ENCODE peak calls at places on chromosomes 5 and 9, in eight cellular contexts. One of them, this sample, is unnamed.

GRCh38 chr5:39014544-39014943 is 59.7 kb downstream of the RICTOR start:
- DNase-seq in neural crest cell: no peak
- DNase-seq in cardiac muscle cell: no peak
- DNase-seq in NCI-H1105 treated with DMSO at 0.1 percent for 48 hours: no peak
- DNase-seq in GM23248: peak
- DNase-seq in AG10803: peak
- DNase-seq in nephron progenitor cell: no peak
- DNase-seq in M059J: peak
- DNase-seq in this sample: no peak

GRCh38 chr5:73446631-73447233 is 1.8 kb downstream of the FOXD1 start:
- DNase-seq in neural crest cell: no peak
- DNase-seq in cardiac muscle cell: no peak
- DNase-seq in NCI-H1105 treated with DMSO at 0.1 percent for 48 hours: peak
- DNase-seq in GM23248: peak
- DNase-seq in AG10803: no peak
- DNase-seq in nephron progenitor cell: peak
- DNase-seq in M059J: peak
- DNase-seq in this sample: no peak

GRCh38 chr5:110639307-110639902 is 87.1 kb downstream of the TMEM232 start:
- DNase-seq in neural crest cell: no peak
- DNase-seq in cardiac muscle cell: no peak
- DNase-seq in NCI-H1105 treated with DMSO at 0.1 percent for 48 hours: no peak
- DNase-seq in GM23248: peak
- DNase-seq in AG10803: peak
- DNase-seq in nephron progenitor cell: no peak
- DNase-seq in M059J: no peak
- DNase-seq in this sample: no peak

GRCh38 chr5:139655727-139656271 is 7.7 kb downstream of the CXXC5 start:
- DNase-seq in neural crest cell: no peak
- DNase-seq in cardiac muscle cell: peak
- DNase-seq in NCI-H1105 treated with DMSO at 0.1 percent for 48 hours: no peak
- DNase-seq in GM23248: peak
- DNase-seq in AG10803: peak
- DNase-seq in nephron progenitor cell: peak
- DNase-seq in M059J: peak
- DNase-seq in this sample: no peak

GRCh38 chr5:67510204-67510603 is 313.6 kb upstream of the CD180 start:
- DNase-seq in neural crest cell: no peak
- DNase-seq in cardiac muscle cell: no peak
- DNase-seq in NCI-H1105 treated with DMSO at 0.1 percent for 48 hours: no peak
- DNase-seq in GM23248: no peak
- DNase-seq in AG10803: no peak
- DNase-seq in nephron progenitor cell: no peak
- DNase-seq in M059J: no peak
- DNase-seq in this sample: no peak

GRCh38 chr9:137357166-137357565 is 55.1 kb upstream of the NRARP start:
- DNase-seq in neural crest cell: no peak
- DNase-seq in cardiac muscle cell: no peak
- DNase-seq in NCI-H1105 treated with DMSO at 0.1 percent for 48 hours: no peak
- DNase-seq in GM23248: no peak
- DNase-seq in AG10803: no peak
- DNase-seq in nephron progenitor cell: no peak
- DNase-seq in M059J: no peak
- DNase-seq in this sample: no peak

GRCh38 chr5:1409386-1410110 is 35.7 kb downstream of the SLC6A3 start:
- DNase-seq in neural crest cell: peak
- DNase-seq in cardiac muscle cell: peak
- DNase-seq in NCI-H1105 treated with DMSO at 0.1 percent for 48 hours: no peak
- DNase-seq in GM23248: peak
- DNase-seq in AG10803: peak
- DNase-seq in nephron progenitor cell: peak
- DNase-seq in M059J: peak
- DNase-seq in this sample: no peak

GRCh38 chr9:116262421-116262820 is 108.8 kb downstream of the PAPPA start:
- DNase-seq in neural crest cell: no peak
- DNase-seq in cardiac muscle cell: no peak
- DNase-seq in NCI-H1105 treated with DMSO at 0.1 percent for 48 hours: no peak
- DNase-seq in GM23248: no peak
- DNase-seq in AG10803: no peak
- DNase-seq in nephron progenitor cell: peak
- DNase-seq in M059J: no peak
- DNase-seq in this sample: no peak

GRCh38 chr9:89386797-89387196 is 68.5 kb downstream of the SECISBP2 start:
- DNase-seq in neural crest cell: no peak
- DNase-seq in cardiac muscle cell: no peak
- DNase-seq in NCI-H1105 treated with DMSO at 0.1 percent for 48 hours: peak
- DNase-seq in GM23248: no peak
- DNase-seq in AG10803: no peak
- DNase-seq in nephron progenitor cell: no peak
- DNase-seq in M059J: no peak
- DNase-seq in this sample: no peak

GRCh38 chr5:91219803-91220371 is 163.2 kb downstream of the ARRDC3 start:
- DNase-seq in neural crest cell: no peak
- DNase-seq in cardiac muscle cell: no peak
- DNase-seq in NCI-H1105 treated with DMSO at 0.1 percent for 48 hours: no peak
- DNase-seq in GM23248: no peak
- DNase-seq in AG10803: peak
- DNase-seq in nephron progenitor cell: no peak
- DNase-seq in M059J: peak
- DNase-seq in this sample: no peak

GRCh38 chr5:97600486-97600885 is 417.4 kb upstream of the RIOK2 start:
- DNase-seq in neural crest cell: no peak
- DNase-seq in cardiac muscle cell: no peak
- DNase-seq in NCI-H1105 treated with DMSO at 0.1 percent for 48 hours: no peak
- DNase-seq in GM23248: peak
- DNase-seq in AG10803: peak
- DNase-seq in nephron progenitor cell: no peak
- DNase-seq in M059J: peak
- DNase-seq in this sample: no peak

GRCh38 chr9:38048319-38048969 is 20.6 kb downstream of the SHB start:
- DNase-seq in neural crest cell: no peak
- DNase-seq in cardiac muscle cell: no peak
- DNase-seq in NCI-H1105 treated with DMSO at 0.1 percent for 48 hours: no peak
- DNase-seq in GM23248: peak
- DNase-seq in AG10803: peak
- DNase-seq in nephron progenitor cell: no peak
- DNase-seq in M059J: peak
- DNase-seq in this sample: no peak

GRCh38 chr9:133897675-133898074 is 94.4 kb downstream of the VAV2 start:
- DNase-seq in neural crest cell: no peak
- DNase-seq in cardiac muscle cell: no peak
- DNase-seq in NCI-H1105 treated with DMSO at 0.1 percent for 48 hours: no peak
- DNase-seq in GM23248: peak
- DNase-seq in AG10803: peak
- DNase-seq in nephron progenitor cell: no peak
- DNase-seq in M059J: no peak
- DNase-seq in this sample: no peak

GRCh38 chr5:171845857-171846785 is 60.5 kb downstream of the SMIM23 start:
- DNase-seq in neural crest cell: no peak
- DNase-seq in cardiac muscle cell: no peak
- DNase-seq in NCI-H1105 treated with DMSO at 0.1 percent for 48 hours: no peak
- DNase-seq in GM23248: peak
- DNase-seq in AG10803: peak
- DNase-seq in nephron progenitor cell: no peak
- DNase-seq in M059J: peak
- DNase-seq in this sample: no peak